ENCODE peak calls at places on chromosome 14, in six cellular contexts. One of them, this sample, is unnamed.

GRCh38 chr14:98172243-98172778 is 1099.7 kb downstream of the BCL11B start:
- DNase-seq in AG04450: no peak
- DNase-seq in left lung: no peak
- DNase-seq in transverse colon: no peak
- DNase-seq in psoas muscle: no peak
- DNase-seq in ovary: no peak
- DNase-seq in this sample: no peak

GRCh38 chr14:21428930-21429329 is 27.0 kb downstream of the CHD8 start:
- DNase-seq in AG04450: no peak
- DNase-seq in left lung: no peak
- DNase-seq in transverse colon: no peak
- DNase-seq in psoas muscle: peak
- DNase-seq in ovary: no peak
- DNase-seq in this sample: no peak

GRCh38 chr14:84065811-84066210 is 1464.1 kb upstream of the FLRT2 start:
- DNase-seq in AG04450: no peak
- DNase-seq in left lung: no peak
- DNase-seq in transverse colon: no peak
- DNase-seq in psoas muscle: no peak
- DNase-seq in ovary: no peak
- DNase-seq in this sample: no peak

GRCh38 chr14:70981005-70981952 is 74.0 kb downstream of the PCNX1 start:
- DNase-seq in AG04450: no peak
- DNase-seq in left lung: no peak
- DNase-seq in transverse colon: no peak
- DNase-seq in psoas muscle: no peak
- DNase-seq in ovary: no peak
- DNase-seq in this sample: no peak

GRCh38 chr14:75981426-75981825 is 369 bp downstream of the TGFB3 start:
- DNase-seq in AG04450: no peak
- DNase-seq in left lung: no peak
- DNase-seq in transverse colon: peak
- DNase-seq in psoas muscle: no peak
- DNase-seq in ovary: peak
- DNase-seq in this sample: no peak

GRCh38 chr14:72559669-72560068 is 334.2 kb downstream of the DPF3 start:
- DNase-seq in AG04450: no peak
- DNase-seq in left lung: no peak
- DNase-seq in transverse colon: no peak
- DNase-seq in psoas muscle: no peak
- DNase-seq in ovary: no peak
- DNase-seq in this sample: no peak

GRCh38 chr14:94462763-94463572 is 10.4 kb upstream of the SERPINA11 start:
- DNase-seq in AG04450: no peak
- DNase-seq in left lung: no peak
- DNase-seq in transverse colon: no peak
- DNase-seq in psoas muscle: no peak
- DNase-seq in ovary: no peak
- DNase-seq in this sample: no peak

GRCh38 chr14:84036863-84037262 is 1493.1 kb upstream of the FLRT2 start:
- DNase-seq in AG04450: no peak
- DNase-seq in left lung: no peak
- DNase-seq in transverse colon: no peak
- DNase-seq in psoas muscle: no peak
- DNase-seq in ovary: no peak
- DNase-seq in this sample: peak

GRCh38 chr14:93536945-93537344 is 106.2 kb downstream of the UNC79 start:
- DNase-seq in AG04450: no peak
- DNase-seq in left lung: no peak
- DNase-seq in transverse colon: no peak
- DNase-seq in psoas muscle: no peak
- DNase-seq in ovary: no peak
- DNase-seq in this sample: no peak

GRCh38 chr14:91748049-91748448 is 16.2 kb upstream of the CATSPERB start:
- DNase-seq in AG04450: no peak
- DNase-seq in left lung: no peak
- DNase-seq in transverse colon: no peak
- DNase-seq in psoas muscle: no peak
- DNase-seq in ovary: no peak
- DNase-seq in this sample: no peak

GRCh38 chr14:72169521-72169920 is 237.3 kb downstream of the RGS6 start:
- DNase-seq in AG04450: no peak
- DNase-seq in left lung: no peak
- DNase-seq in transverse colon: no peak
- DNase-seq in psoas muscle: no peak
- DNase-seq in ovary: no peak
- DNase-seq in this sample: no peak

GRCh38 chr14:32561520-32561919 is 232.4 kb downstream of the AKAP6 start:
- DNase-seq in AG04450: no peak
- DNase-seq in left lung: no peak
- DNase-seq in transverse colon: no peak
- DNase-seq in psoas muscle: no peak
- DNase-seq in ovary: no peak
- DNase-seq in this sample: peak

DNA sequence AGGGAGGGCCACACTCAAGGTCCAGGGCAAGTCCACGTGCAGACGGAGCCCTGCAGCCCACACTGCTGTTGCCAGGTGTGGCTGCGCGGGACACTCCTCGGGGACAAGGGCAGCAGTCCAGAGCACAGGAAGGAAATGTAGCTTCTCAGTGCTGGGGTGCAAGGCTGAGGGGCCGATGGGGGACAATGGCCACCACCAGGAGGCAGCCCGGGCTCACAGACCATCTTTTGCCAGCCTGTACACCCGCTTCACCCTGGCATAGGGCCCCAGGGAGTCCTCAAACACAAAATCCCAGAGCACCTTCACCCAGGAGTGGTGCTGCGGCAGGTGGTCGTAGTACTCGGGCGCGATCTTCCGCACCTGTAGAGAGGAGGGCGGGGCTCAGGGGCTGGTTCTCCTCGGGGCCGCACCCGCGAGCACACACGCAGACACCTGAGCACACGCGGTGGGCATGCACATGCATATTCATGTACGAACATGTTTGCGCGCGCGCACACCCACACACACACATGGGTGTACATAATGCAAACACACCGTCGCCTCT is 12.8 kb downstream of the DEGS2 start:
- DNase-seq in AG04450: no peak
- DNase-seq in left lung: peak
- DNase-seq in transverse colon: peak
- DNase-seq in psoas muscle: no peak
- DNase-seq in ovary: no peak
- DNase-seq in this sample: no peak
- H3K4me3 ChIP-seq in AG04450: no peak
- H3K4me3 ChIP-seq in left lung: no peak
- H3K4me3 ChIP-seq in transverse colon: no peak
- H3K4me3 ChIP-seq in psoas muscle: no peak
- H3K4me3 ChIP-seq in ovary: no peak
- H3K4me3 ChIP-seq in this sample: no peak

DNA sequence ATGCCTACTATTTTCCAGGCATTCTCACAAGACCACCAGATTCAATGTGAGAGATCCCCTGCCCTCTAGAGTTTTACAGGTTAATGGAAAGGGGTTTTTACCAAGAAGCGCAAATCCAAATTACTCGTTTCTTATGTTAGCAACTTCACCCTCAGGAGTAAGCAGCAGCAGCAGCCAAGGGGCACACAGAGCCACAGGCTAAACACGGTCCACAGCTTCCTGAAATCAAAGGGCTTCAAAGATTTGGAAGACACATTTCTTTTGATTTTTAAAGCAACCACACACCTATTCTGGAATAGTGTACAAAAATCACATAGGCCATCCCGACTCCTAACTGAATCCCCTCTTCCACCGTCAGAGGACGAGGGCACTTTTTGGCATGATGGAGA is 106.9 kb downstream of the ARF6 start:
- DNase-seq in AG04450: no peak
- DNase-seq in left lung: no peak
- DNase-seq in transverse colon: no peak
- DNase-seq in psoas muscle: no peak
- DNase-seq in ovary: no peak
- DNase-seq in this sample: no peak
- H3K4me3 ChIP-seq in AG04450: no peak
- H3K4me3 ChIP-seq in left lung: no peak
- H3K4me3 ChIP-seq in transverse colon: no peak
- H3K4me3 ChIP-seq in psoas muscle: peak
- H3K4me3 ChIP-seq in ovary: no peak
- H3K4me3 ChIP-seq in this sample: no peak

DNA sequence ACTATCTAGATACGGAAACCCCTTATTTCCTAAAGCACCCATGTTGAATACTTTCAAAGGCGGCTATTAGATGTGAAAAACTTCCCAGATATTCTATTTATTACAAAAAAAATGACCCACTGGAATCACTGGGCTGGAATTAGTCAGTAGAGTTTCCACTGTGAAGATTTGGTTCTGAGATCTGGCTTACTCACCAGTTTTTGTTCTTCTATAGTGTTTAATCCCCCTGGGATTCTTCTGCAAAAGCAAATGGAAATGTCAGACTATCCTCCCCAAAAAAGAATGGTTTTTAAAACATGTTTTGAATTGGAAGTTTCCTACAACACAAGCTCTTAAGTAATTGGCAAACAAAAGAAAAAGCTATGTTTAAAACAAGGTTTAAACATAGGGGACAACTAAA is 166.4 kb downstream of the STXBP6 start:
- DNase-seq in AG04450: no peak
- DNase-seq in left lung: no peak
- DNase-seq in transverse colon: no peak
- DNase-seq in psoas muscle: no peak
- DNase-seq in ovary: no peak
- DNase-seq in this sample: peak
- H3K4me3 ChIP-seq in AG04450: no peak
- H3K4me3 ChIP-seq in left lung: no peak
- H3K4me3 ChIP-seq in transverse colon: no peak
- H3K4me3 ChIP-seq in psoas muscle: no peak
- H3K4me3 ChIP-seq in ovary: no peak
- H3K4me3 ChIP-seq in this sample: no peak

DNA sequence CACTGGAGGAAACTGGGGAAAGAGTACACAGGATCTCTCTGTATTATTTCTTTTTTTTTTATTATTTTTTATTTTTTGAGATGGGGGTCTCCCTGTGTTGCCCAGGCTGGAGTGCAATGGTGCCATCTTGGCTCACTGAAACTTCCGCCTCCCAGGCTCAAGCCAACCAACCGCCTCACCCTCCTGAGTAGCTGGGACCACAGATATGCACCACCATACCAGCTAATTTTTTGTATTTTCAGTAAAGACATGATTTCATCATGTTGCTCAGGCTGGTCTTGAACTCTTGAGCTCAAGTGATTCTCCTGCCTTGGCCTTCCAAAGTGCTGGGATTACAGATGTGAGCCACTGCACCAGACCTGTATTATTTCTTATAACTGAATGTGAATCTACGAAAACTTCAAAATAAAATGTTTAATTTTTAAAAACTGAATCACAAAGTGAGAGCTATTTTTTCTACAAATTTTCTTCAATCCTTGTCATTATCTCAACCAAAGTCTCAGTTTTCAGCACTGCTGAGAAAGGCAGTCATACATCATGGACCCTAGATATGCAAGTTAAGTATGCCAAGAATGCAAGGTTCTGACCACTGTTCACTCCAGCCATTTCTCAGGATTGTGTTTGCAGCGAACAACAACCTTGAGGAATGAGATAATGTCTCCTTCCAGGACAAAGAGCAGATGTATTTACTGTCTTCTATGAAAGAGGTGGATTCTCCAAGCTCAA is 2.4 kb downstream of the EAPP start:
- DNase-seq in AG04450: peak
- DNase-seq in left lung: no peak
- DNase-seq in transverse colon: no peak
- DNase-seq in psoas muscle: no peak
- DNase-seq in ovary: no peak
- DNase-seq in this sample: no peak
- H3K4me3 ChIP-seq in AG04450: peak
- H3K4me3 ChIP-seq in left lung: no peak
- H3K4me3 ChIP-seq in transverse colon: no peak
- H3K4me3 ChIP-seq in psoas muscle: peak
- H3K4me3 ChIP-seq in ovary: no peak
- H3K4me3 ChIP-seq in this sample: no peak

DNA sequence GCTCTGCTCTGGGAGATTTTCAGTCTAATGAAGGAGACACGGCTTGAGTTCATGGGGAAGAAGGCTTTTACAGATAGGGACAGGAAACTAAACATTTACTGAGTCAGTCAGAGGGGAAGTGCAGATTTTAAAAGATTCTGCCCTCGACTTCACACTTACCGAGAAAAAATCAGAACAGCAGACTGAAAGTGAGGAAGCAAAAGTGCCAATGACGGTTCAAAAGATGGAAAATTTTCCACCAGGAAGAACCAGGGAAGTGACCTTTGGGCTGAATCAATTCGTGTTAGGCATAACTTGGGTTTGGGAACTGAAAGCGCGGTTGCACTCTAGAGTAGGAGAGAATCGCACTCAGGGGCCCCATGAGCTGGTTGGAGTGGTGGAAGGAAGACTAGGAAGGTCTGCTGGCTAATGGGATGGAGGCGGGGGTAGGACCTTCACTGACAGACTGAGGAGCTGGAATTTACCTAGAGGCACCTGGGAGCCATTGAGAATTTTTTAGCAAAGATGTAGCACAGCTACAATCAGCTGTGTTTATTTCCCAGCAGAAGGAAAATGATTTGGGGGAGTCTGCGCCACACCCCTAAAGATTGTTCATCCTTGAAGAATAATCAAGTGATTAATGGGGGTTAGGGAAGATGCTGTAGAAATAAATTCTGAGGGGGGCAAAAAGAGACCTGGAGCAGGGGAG is 1.2 kb downstream of the KCNK13 start:
- DNase-seq in AG04450: no peak
- DNase-seq in left lung: no peak
- DNase-seq in transverse colon: no peak
- DNase-seq in psoas muscle: no peak
- DNase-seq in ovary: no peak
- DNase-seq in this sample: no peak
- H3K4me3 ChIP-seq in AG04450: no peak
- H3K4me3 ChIP-seq in left lung: no peak
- H3K4me3 ChIP-seq in transverse colon: peak
- H3K4me3 ChIP-seq in psoas muscle: peak
- H3K4me3 ChIP-seq in ovary: no peak
- H3K4me3 ChIP-seq in this sample: no peak

DNA sequence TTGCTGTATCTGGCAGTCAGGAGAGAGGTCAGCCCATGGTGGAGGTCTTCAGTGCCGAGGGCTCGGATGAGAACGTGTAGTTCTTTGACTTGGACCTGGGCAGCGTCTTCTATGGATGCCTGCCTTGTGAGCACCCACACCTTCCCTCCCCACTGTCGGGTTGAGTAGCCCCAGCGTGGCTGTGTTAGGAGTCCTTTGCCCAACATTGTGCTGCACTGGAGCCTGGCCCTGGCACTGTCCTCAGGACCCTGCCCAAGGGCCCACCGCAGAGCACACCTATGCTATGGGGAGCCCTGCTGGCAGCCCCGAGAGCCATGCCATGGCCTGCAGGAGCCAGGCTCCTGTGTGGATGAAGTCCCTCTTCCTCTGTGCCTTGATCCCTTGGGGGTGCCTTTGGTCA is 26.7 kb downstream of the SLC25A29 start:
- DNase-seq in AG04450: no peak
- DNase-seq in left lung: no peak
- DNase-seq in transverse colon: no peak
- DNase-seq in psoas muscle: no peak
- DNase-seq in ovary: no peak
- DNase-seq in this sample: no peak
- H3K4me3 ChIP-seq in AG04450: no peak
- H3K4me3 ChIP-seq in left lung: no peak
- H3K4me3 ChIP-seq in transverse colon: no peak
- H3K4me3 ChIP-seq in psoas muscle: no peak
- H3K4me3 ChIP-seq in ovary: no peak
- H3K4me3 ChIP-seq in this sample: no peak